ENCODE peak calls at places on chromosomes 1 and 21, in four cellular contexts. P, I, H and T are unnamed samples.

GRCh38 chr21:36565616-36566015 is 85.7 kb upstream of the CLDN14 start:
- DNase-seq in P (no peak), I (no peak), H (no peak), T (no peak)

GRCh38 chr1:30777060-30777905 is 19.7 kb upstream of the LAPTM5 start:
- DNase-seq in P (no peak), I (no peak), H (no peak), T (no peak)

GRCh38 chr1:41420877-41421276 is 59.6 kb downstream of the FOXO6 start:
- DNase-seq in P (no peak), I (no peak), H (no peak), T (no peak)

GRCh38 chr1:168246506-168246905 is 20.7 kb downstream of the SFT2D2 start:
- DNase-seq in P (no peak), I (no peak), H (no peak), T (no peak)

GRCh38 chr1:19448491-19449439 is 36.6 kb downstream of the CAPZB start:
- DNase-seq in P (peak), I (peak), H (peak), T (no peak)

GRCh38 chr1:39258146-39258924 is 53.8 kb downstream of the MACF1 start:
- DNase-seq in P (peak), I (peak), H (peak), T (peak)

GRCh38 chr1:72635719-72636118 is 353.4 kb upstream of the NEGR1 start:
- DNase-seq in P (no peak), I (no peak), H (peak), T (no peak)

GRCh38 chr1:219801433-219801832 is 126.9 kb downstream of the SLC30A10 start:
- DNase-seq in P (no peak), I (no peak), H (no peak), T (no peak)

GRCh38 chr1:208242186-208242585 is 2.0 kb downstream of the PLXNA2 start:
- DNase-seq in P (no peak), I (no peak), H (no peak), T (no peak)

DNA sequence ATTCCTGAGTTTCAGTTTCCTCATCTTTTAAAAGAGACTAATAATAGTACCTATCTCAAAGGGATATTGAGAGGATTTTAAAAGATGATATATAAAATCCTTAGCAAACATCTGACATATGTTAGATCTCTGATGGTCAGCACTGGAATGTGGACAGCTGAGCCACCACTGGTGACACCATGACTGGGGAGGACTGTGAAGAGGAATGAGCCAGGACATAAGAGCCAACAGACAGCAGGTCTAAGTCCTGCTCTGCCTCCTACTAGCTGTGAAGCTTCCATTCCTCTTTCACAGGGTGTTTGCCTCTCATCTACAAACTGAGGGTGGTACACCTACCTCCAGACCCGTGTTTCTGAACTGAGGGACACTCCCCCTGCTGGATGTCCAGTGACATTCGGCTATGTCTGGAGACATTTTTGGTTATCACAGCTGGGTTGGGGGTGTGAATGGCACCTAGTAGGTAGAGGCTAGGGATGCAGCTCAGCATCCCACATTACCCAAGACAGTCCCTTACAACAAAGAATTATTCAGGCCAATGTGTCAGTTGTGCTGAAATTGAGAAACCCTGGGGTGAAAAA is 109.1 kb upstream of the OLIG2 start:
- DNase-seq in P (no peak), I (no peak), H (peak), T (no peak)
- TF ChIP-seq CTCF in P (no peak), I (no peak), H (peak), T (no peak)

GRCh38 chr21:39020751-39021474 is 162.3 kb downstream of the PSMG1 start:
- DNase-seq in P (no peak), I (no peak), H (peak), T (no peak)
- H3K27ac ChIP-seq in P (no peak), I (peak), H (no peak), T (no peak)

GRCh38 chr21:30255679-30256078 is 27.1 kb downstream of the KRTAP24-1 start:
- DNase-seq in P (no peak), I (no peak), H (no peak), T (no peak)

GRCh38 chr21:30256100-30256499 is 26.6 kb downstream of the KRTAP24-1 start:
- DNase-seq in P (no peak), I (peak), H (peak), T (no peak)

GRCh38 chr21:30251781-30252180 is 31.0 kb downstream of the KRTAP24-1 start:
- DNase-seq in P (no peak), I (no peak), H (peak), T (no peak)

DNA sequence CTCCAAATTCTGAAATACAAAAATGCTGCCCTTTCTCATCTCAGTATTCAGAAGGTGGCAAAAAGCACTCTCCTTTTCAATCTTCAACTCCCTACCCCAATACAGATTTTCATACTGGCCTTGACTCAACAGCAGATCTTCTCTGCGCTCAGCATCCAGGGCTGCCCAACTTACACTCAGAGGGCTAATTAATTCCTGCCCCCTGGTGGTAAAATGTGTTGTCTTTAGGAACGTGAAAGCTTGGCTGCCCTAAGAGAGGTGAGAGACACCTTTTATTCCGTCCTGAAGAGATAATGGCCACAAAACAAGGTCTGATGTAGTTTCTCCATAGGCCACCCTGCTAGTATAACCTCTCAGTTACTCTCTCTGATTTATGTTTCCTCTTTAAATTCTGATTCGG is 25.0 kb downstream of the KRTAP24-1 start:
- DNase-seq in P (no peak), I (peak), H (peak), T (no peak)
- TF ChIP-seq CTCF in P (peak), I (peak), H (peak), T (no peak)

GRCh38 chr1:176717052-176717754 is 254.2 kb downstream of the PAPPA2 start:
- DNase-seq in P (no peak), I (no peak), H (no peak), T (no peak)
- H3K27ac ChIP-seq in P (no peak), I (no peak), H (no peak), T (no peak)

GRCh38 chr1:210477328-210477924 is 148.7 kb downstream of the HHAT start:
- DNase-seq in P (no peak), I (no peak), H (peak), T (no peak)
- TF ChIP-seq CTCF in P (no peak), I (no peak), H (no peak), T (no peak)

GRCh38 chr1:59415286-59415850 is 118.5 kb downstream of the FGGY start:
- DNase-seq in P (no peak), I (no peak), H (no peak), T (no peak)

GRCh38 chr1:59417406-59417805 is 120.5 kb downstream of the FGGY start:
- DNase-seq in P (no peak), I (no peak), H (no peak), T (no peak)

GRCh38 chr1:59415876-59416275 is 119.0 kb downstream of the FGGY start:
- DNase-seq in P (no peak), I (no peak), H (no peak), T (no peak)

GRCh38 chr1:59421232-59421920 is 124.5 kb downstream of the FGGY start:
- DNase-seq in P (no peak), I (no peak), H (no peak), T (no peak)

GRCh38 chr1:59418361-59418760 is 121.5 kb downstream of the FGGY start:
- DNase-seq in P (no peak), I (no peak), H (no peak), T (no peak)
- H3K27ac ChIP-seq in P (no peak), I (no peak), H (no peak), T (no peak)

GRCh38 chr1:2877391-2877790 is 75.9 kb upstream of the TTC34 start:
- DNase-seq in P (no peak), I (no peak), H (no peak), T (no peak)

GRCh38 chr1:2874207-2875165 is 73.0 kb upstream of the TTC34 start:
- DNase-seq in P (no peak), I (no peak), H (no peak), T (no peak)

GRCh38 chr1:2878591-2878990 is 77.1 kb upstream of the TTC34 start:
- DNase-seq in P (no peak), I (no peak), H (no peak), T (no peak)

GRCh38 chr1:2876846-2877245 is 75.4 kb upstream of the TTC34 start:
- DNase-seq in P (no peak), I (no peak), H (no peak), T (no peak)

GRCh38 chr1:2875677-2876531 is 74.4 kb upstream of the TTC34 start:
- DNase-seq in P (no peak), I (no peak), H (peak), T (no peak)
- TF ChIP-seq CTCF in P (peak), I (no peak), H (peak), T (no peak)

DNA sequence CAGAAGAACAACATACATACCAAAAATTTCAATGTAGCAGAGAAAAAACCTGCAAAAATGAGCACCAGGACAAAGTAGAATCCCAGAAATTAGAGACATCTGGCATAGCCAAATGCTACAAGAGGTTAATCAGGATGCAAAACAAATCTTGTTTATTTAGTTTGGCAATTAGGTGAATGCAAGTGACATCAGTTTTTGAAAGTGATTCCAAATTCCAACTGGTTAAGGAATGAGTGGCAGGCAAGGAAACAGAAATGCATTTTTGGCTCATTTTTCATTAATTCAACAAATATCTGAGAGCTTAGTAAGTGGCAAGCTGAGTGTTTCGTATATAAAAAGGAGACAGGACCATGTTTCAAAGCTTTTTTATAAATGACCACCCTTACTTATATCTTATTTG is 21.3 kb downstream of the SCAF4 start:
- DNase-seq in P (no peak), I (no peak), H (peak), T (no peak)
- H3K27ac ChIP-seq in P (no peak), I (no peak), H (no peak), T (no peak)

GRCh38 chr21:16992448-16992847 is 520.4 kb upstream of the CXADR start:
- DNase-seq in P (no peak), I (no peak), H (no peak), T (no peak)
- TF ChIP-seq CTCF in P (no peak), I (no peak), H (no peak), T (no peak)